ENCODE peak calls at places on chromosomes 16 and 17, in five cellular contexts. C is astrocyte of the spinal cord; Q is CD8-positive, alpha-beta T cell; X is cardiac fibroblast; I is GM23338. F is an unnamed sample.

GRCh38 chr16:46629331-46629843 is 8.2 kb upstream of the SHCBP1 start:
- DNase-seq in X (peak; percentile 75), Q (no peak), C (peak; percentile 57), I (peak; percentile 79), F (no peak)

GRCh38 chr17:68456529-68457167 is 648 bp downstream of the WIPI1 start:
- DNase-seq in C (peak; percentile 89), Q (no peak), I (peak; percentile 93), X (peak; percentile 96), F (peak; percentile 28)

GRCh38 chr16:24255446-24256352 is at the start of gene CACNG3:
- DNase-seq in Q (peak; percentile 49), I (peak; percentile 99), X (peak; percentile 9), C (peak; percentile 1), F (no peak)

GRCh38 chr16:8712589-8713361 is 38.4 kb downstream of the ABAT start:
- DNase-seq in X (no peak), Q (no peak), I (peak; percentile 82), C (no peak), F (no peak)

GRCh38 chr17:41724476-41725030 is 9.9 kb downstream of the HAP1 start:
- DNase-seq in Q (no peak), I (no peak), C (no peak), X (no peak), F (no peak)

GRCh38 chr17:55655777-55656176 is 66.9 kb downstream of the TMEM100 start:
- DNase-seq in C (no peak), Q (no peak), I (no peak), X (no peak), F (no peak)

GRCh38 chr17:7141824-7142223 is 27.2 kb upstream of the ASGR2 start:
- DNase-seq in C (no peak), Q (no peak), X (no peak), I (no peak), F (no peak)

GRCh38 chr17:22514767-22515320 is 822.5 kb downstream of the KCNJ18 start:
- DNase-seq in Q (no peak), X (no peak), C (no peak), I (no peak), F (no peak)

GRCh38 chr16:88403794-88404581 is 21.2 kb downstream of the ZNF469 start:
- DNase-seq in Q (no peak), X (no peak), I (no peak), C (no peak), F (no peak)

GRCh38 chr16:12262454-12263180 is 286.1 kb downstream of the SNX29 start:
- DNase-seq in C (no peak), X (no peak), Q (no peak), I (no peak), F (no peak)

GRCh38 chr16:81778861-81779539 is at the start of gene PLCG2:
- DNase-seq in I (peak; percentile 85), X (peak; percentile 17), C (no peak), Q (peak; percentile 68), F (no peak)

GRCh38 chr16:75074920-75075687 is 41.5 kb downstream of the LDHD start:
- DNase-seq in Q (peak; percentile 84), C (no peak), I (no peak), X (peak; percentile 75), F (no peak)

GRCh38 chr17:2155482-2156051 is 100.7 kb downstream of the HIC1 start:
- DNase-seq in Q (no peak), I (no peak), X (no peak), C (no peak), F (no peak)

GRCh38 chr17:60102632-60103047 is 23.9 kb upstream of the HEATR6 start:
- DNase-seq in X (peak; percentile 43), C (peak; percentile 32), Q (no peak), I (no peak), F (no peak)

GRCh38 chr17:34171245-34171818 is 83.8 kb upstream of the CCL2 start:
- DNase-seq in C (peak; percentile 37), I (peak; percentile 88), Q (peak; percentile 53), X (peak; percentile 70), F (peak; percentile 38)

GRCh38 chr17:42337442-42337841 is 49.1 kb downstream of the STAT5A start:
- DNase-seq in Q (peak; percentile 63), X (no peak), C (peak; percentile 80), I (no peak), F (no peak)

GRCh38 chr16:677306-678190 is 2.1 kb downstream of the RHBDL1 start:
- DNase-seq in Q (no peak), C (no peak), I (peak; percentile 77), X (no peak), F (no peak)

GRCh38 chr17:37342589-37342988 is 33.2 kb upstream of the C17orf78 start:
- DNase-seq in Q (no peak), X (no peak), I (no peak), C (no peak), F (no peak)

GRCh38 chr16:68951991-68952877 is 108.9 kb downstream of the TANGO6 start:
- DNase-seq in X (peak; percentile 10), C (peak; percentile 18), Q (no peak), I (no peak), F (no peak)

GRCh38 chr17:29838961-29839360 is 91.1 kb downstream of the SSH2 start:
- DNase-seq in I (peak; percentile 74), C (peak; percentile 22), Q (no peak), X (peak; percentile 50), F (no peak)

GRCh38 chr17:49577651-49577935 is 1.9 kb downstream of the NXPH3 start:
- DNase-seq in I (no peak), Q (no peak), X (no peak), C (no peak), F (no peak)

GRCh38 chr17:58054641-58055040 is 28.6 kb upstream of the DYNLL2 start:
- DNase-seq in Q (no peak), C (no peak), I (no peak), X (no peak), F (no peak)
- TF ChIP-seq CTCF in Q (no peak), C (no peak), I (no peak), X (no peak), F (no peak)

GRCh38 chr16:27268376-27269299 is at the start of gene NSMCE1:
- DNase-seq in C (peak; percentile 96), Q (peak; percentile 98), I (peak; percentile 97), X (peak; percentile 97), F (peak; percentile 98)
- TF ChIP-seq CTCF in C (peak; percentile 20), Q (no peak), I (no peak), X (peak; percentile 33), F (no peak)

GRCh38 chr16:27195941-27196595 is 7.3 kb upstream of the KDM8 start:
- DNase-seq in X (no peak), C (no peak), Q (peak; percentile 51), I (no peak), F (no peak)

GRCh38 chr16:27191352-27191924 is 11.9 kb upstream of the KDM8 start:
- DNase-seq in X (no peak), I (peak; percentile 30), C (no peak), Q (no peak), F (no peak)

GRCh38 chr16:27190316-27190871 is 12.9 kb upstream of the KDM8 start:
- DNase-seq in C (no peak), Q (no peak), I (no peak), X (no peak), F (no peak)

GRCh38 chr16:27195068-27195741 is 8.1 kb upstream of the KDM8 start:
- DNase-seq in Q (no peak), X (no peak), C (no peak), I (no peak), F (no peak)

GRCh38 chr16:27193300-27193990 is 9.9 kb upstream of the KDM8 start:
- DNase-seq in C (no peak), Q (no peak), I (no peak), X (no peak), F (no peak)
- TF ChIP-seq CTCF in C (peak; percentile 12), Q (no peak), I (no peak), X (peak; percentile 18), F (no peak)

GRCh38 chr17:50681260-50682200 is 26.2 kb downstream of the ANKRD40 start:
- DNase-seq in Q (no peak), C (peak; percentile 75), X (peak; percentile 86), I (peak; percentile 71), F (no peak)
- TF ChIP-seq CTCF in Q (no peak), C (peak; percentile 69), X (peak; percentile 79), I (peak; percentile 59), F (no peak)